ENCODE peak calls at places on chromosomes 16 and 17, in ten cellular contexts. A, C, S, L, E, D, U, N, H and T are unnamed samples.

GRCh38 chr17:41504126-41504977 is 1.1 kb downstream of the KRT13 start:
- DNase-seq in A (no peak), N (no peak), D (no peak), U (no peak), E (no peak), L (no peak), S (no peak), C (no peak), H (no peak), T (no peak)

GRCh38 chr17:75152523-75152922 is 1.8 kb downstream of the JPT1 start:
- DNase-seq in H (no peak), N (no peak), E (no peak), C (no peak), A (no peak), S (no peak), D (no peak), L (no peak), U (no peak), T (no peak)

GRCh38 chr16:88022076-88023042 is 71.1 kb downstream of the BANP start:
- DNase-seq in S (no peak), U (no peak), C (no peak), E (peak; percentile 34), H (no peak), A (no peak), D (no peak), N (no peak), L (no peak), T (no peak)

GRCh38 chr17:37300683-37301082 is 75.1 kb upstream of the C17orf78 start:
- DNase-seq in A (no peak), E (no peak), S (no peak), C (no peak), H (no peak), N (no peak), L (no peak), D (no peak), U (no peak), T (no peak)

GRCh38 chr16:2954228-2954627 is 9.8 kb upstream of the KREMEN2 start:
- DNase-seq in A (no peak), E (no peak), L (no peak), D (no peak), H (no peak), U (no peak), N (no peak), S (no peak), C (no peak), T (no peak)

GRCh38 chr17:39578272-39578671 is 29.4 kb downstream of the NEUROD2 start:
- DNase-seq in H (no peak), D (no peak), S (no peak), N (no peak), E (no peak), A (no peak), L (no peak), C (no peak), U (no peak), T (no peak)

GRCh38 chr16:75252946-75253911 is 1.8 kb upstream of the BCAR1 start:
- DNase-seq in L (no peak), H (no peak), U (no peak), D (no peak), S (no peak), N (peak; percentile 85), C (no peak), A (peak; percentile 77), E (no peak), T (no peak)

GRCh38 chr17:58215685-58216084 is 3.4 kb downstream of the MKS1 start:
- DNase-seq in N (no peak), H (no peak), U (no peak), L (no peak), E (no peak), D (no peak), A (no peak), S (no peak), C (no peak), T (no peak)

DNA sequence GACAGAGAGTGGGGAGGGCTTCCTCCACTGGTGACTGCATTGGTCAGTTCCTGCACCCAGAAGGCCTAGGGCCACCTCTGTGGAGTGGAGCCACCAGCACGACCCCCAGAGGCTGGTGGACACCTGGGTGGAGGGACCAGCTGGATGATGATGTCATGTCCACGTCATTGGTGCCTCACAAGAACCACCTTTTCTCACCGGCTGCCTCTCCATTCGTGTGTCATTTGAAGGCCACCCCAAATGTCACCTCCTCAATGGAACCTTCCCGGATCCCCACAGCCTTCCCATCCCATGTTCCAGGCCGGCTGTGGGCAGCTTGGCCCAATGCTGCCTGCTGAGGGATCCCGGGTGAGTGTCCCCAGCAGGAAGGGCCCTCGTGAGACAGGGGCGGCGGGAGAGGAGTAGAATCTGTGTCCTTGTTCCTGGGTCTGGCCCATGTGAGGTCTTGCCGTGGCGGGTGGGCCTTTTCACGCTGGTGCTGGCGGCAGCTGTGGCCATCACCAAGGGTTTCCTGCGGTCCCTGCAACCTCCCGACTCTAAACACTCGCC is 9.1 kb upstream of the CHMP6 start:
- DNase-seq in E (no peak), U (no peak), A (no peak), L (no peak), D (no peak), C (no peak), H (no peak), N (no peak), S (no peak), T (no peak)
- TF ChIP-seq POLR2AphosphoS5 in E (no peak), U (no peak), A (no peak), L (no peak), D (no peak), C (no peak), H (no peak), N (no peak), S (no peak), T (no peak)

GRCh38 chr16:54193013-54193655 is 93.5 kb downstream of the IRX3 start:
- DNase-seq in A (no peak), E (no peak), N (no peak), U (no peak), C (no peak), D (no peak), S (no peak), H (no peak), L (no peak), T (no peak)
- TF ChIP-seq POLR2A in A (no peak), E (no peak), N (no peak), U (no peak), C (no peak), D (no peak), S (no peak), H (no peak), L (no peak), T (no peak)

GRCh38 chr16:4987250-4987579 is 29.1 kb downstream of the SEC14L5 start:
- DNase-seq in H (no peak), U (no peak), L (no peak), S (no peak), E (no peak), A (no peak), C (no peak), D (no peak), N (no peak), T (no peak)
- H3K4me3 ChIP-seq in H (no peak overlapping the region), U (no peak overlapping the region), L (no peak overlapping the region), S (no peak overlapping the region), E (no peak overlapping the region), A (no peak overlapping the region), C (peak overlapping the region; percentile 11), D (no peak overlapping the region), N (peak overlapping the region; percentile 30), T (no peak overlapping the region)

GRCh38 chr16:50688083-50688482 is 5.3 kb upstream of the NOD2 start:
- DNase-seq in H (no peak), E (no peak), A (no peak), D (no peak), N (no peak), L (no peak), U (no peak), C (no peak), S (no peak), T (no peak)
- TF ChIP-seq POLR2AphosphoS5 in H (no peak), E (no peak), A (no peak), D (no peak), N (no peak), L (no peak), U (no peak), C (no peak), S (no peak), T (no peak)

DNA sequence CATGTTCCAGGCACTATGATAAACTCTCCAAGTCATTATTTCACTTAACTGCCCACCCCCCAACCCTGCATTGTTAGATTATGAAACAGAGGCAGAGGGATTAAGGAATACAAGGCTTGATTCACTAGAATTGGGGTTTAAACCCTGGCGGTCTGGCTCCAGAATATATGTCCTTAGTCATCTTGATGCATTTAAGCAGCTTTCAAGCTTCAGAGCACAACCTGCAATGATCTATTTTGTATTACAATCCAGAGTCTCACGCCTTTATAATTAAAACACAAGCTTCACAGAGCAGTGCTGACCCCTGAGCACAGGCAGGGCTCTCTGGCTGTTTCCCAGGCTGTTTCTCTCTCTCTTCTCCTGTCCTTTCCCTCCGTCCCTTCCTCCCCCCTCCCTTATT is 209.1 kb downstream of the SPECC1 start:
- DNase-seq in C (no peak), N (no peak), D (no peak), L (no peak), A (no peak), S (no peak), U (no peak), H (no peak), E (no peak), T (no peak)
- TF ChIP-seq POLR2A in C (no peak), N (no peak), D (no peak), L (no peak), A (no peak), S (no peak), U (no peak), H (no peak), E (no peak), T (no peak)